ENCODE peak calls at places on chromosomes 4 and X, in six cellular contexts. One of them, this sample, is unnamed.

GRCh38 chr4:106095408-106095807 is 200.1 kb downstream of the NPNT start:
- DNase-seq in H9: no peak
- DNase-seq in neuronal stem cell: no peak
- DNase-seq in IMR-90: peak
- DNase-seq in H1: no peak
- DNase-seq in mesendoderm: peak
- DNase-seq in this sample: peak

GRCh38 chrX:623599-624323 is 6.8 kb upstream of the SHOX start:
- DNase-seq in H9: peak
- DNase-seq in neuronal stem cell: no peak
- DNase-seq in IMR-90: no peak
- DNase-seq in H1: no peak
- DNase-seq in mesendoderm: peak
- DNase-seq in this sample: no peak

GRCh38 chr4:6576512-6576911 is 1.5 kb downstream of the MAN2B2 start:
- DNase-seq in H9: no peak
- DNase-seq in neuronal stem cell: no peak
- DNase-seq in IMR-90: no peak
- DNase-seq in H1: no peak
- DNase-seq in mesendoderm: no peak
- DNase-seq in this sample: no peak

GRCh38 chr4:175791221-175791620 is 20.8 kb downstream of the GPM6A start:
- DNase-seq in H9: no peak
- DNase-seq in neuronal stem cell: no peak
- DNase-seq in IMR-90: no peak
- DNase-seq in H1: no peak
- DNase-seq in mesendoderm: no peak
- DNase-seq in this sample: no peak

GRCh38 chrX:102745513-102746133 is 25.1 kb downstream of the GPRASP3 start:
- DNase-seq in H9: peak
- DNase-seq in neuronal stem cell: peak
- DNase-seq in IMR-90: no peak
- DNase-seq in H1: peak
- DNase-seq in mesendoderm: peak
- DNase-seq in this sample: peak

GRCh38 chrX:28273751-28274150 is 292.5 kb upstream of the DCAF8L1 start:
- DNase-seq in H9: no peak
- DNase-seq in neuronal stem cell: no peak
- DNase-seq in IMR-90: no peak
- DNase-seq in H1: no peak
- DNase-seq in mesendoderm: peak
- DNase-seq in this sample: peak

GRCh38 chrX:136063340-136064079 is 78.3 kb downstream of the SLC9A6 start:
- DNase-seq in H9: no peak
- DNase-seq in neuronal stem cell: no peak
- DNase-seq in IMR-90: no peak
- DNase-seq in H1: no peak
- DNase-seq in mesendoderm: peak
- DNase-seq in this sample: peak

GRCh38 chr4:155338196-155338595 is 38.6 kb downstream of the MAP9 start:
- DNase-seq in H9: no peak
- DNase-seq in neuronal stem cell: no peak
- DNase-seq in IMR-90: no peak
- DNase-seq in H1: no peak
- DNase-seq in mesendoderm: no peak
- DNase-seq in this sample: no peak

GRCh38 chr4:9979101-9979815 is 42.0 kb downstream of the SLC2A9 start:
- DNase-seq in H9: peak
- DNase-seq in neuronal stem cell: no peak
- DNase-seq in IMR-90: no peak
- DNase-seq in H1: peak
- DNase-seq in mesendoderm: peak
- DNase-seq in this sample: no peak

GRCh38 chrX:132367314-132367713 is 121.5 kb downstream of the MBNL3 start:
- DNase-seq in H9: no peak
- DNase-seq in neuronal stem cell: no peak
- DNase-seq in IMR-90: no peak
- DNase-seq in H1: no peak
- DNase-seq in mesendoderm: no peak
- DNase-seq in this sample: no peak

GRCh38 chr4:150217804-150218203 is 139.6 kb downstream of the DCLK2 start:
- DNase-seq in H9: no peak
- DNase-seq in neuronal stem cell: no peak
- DNase-seq in IMR-90: no peak
- DNase-seq in H1: no peak
- DNase-seq in mesendoderm: no peak
- DNase-seq in this sample: no peak

GRCh38 chr4:95428216-95429085 is 120.3 kb downstream of the UNC5C start:
- DNase-seq in H9: no peak
- DNase-seq in neuronal stem cell: peak
- DNase-seq in IMR-90: no peak
- DNase-seq in H1: no peak
- DNase-seq in mesendoderm: no peak
- DNase-seq in this sample: peak

GRCh38 chr4:113026556-113026955 is 22.9 kb upstream of the ANK2 start:
- DNase-seq in H9: no peak
- DNase-seq in neuronal stem cell: no peak
- DNase-seq in IMR-90: no peak
- DNase-seq in H1: no peak
- DNase-seq in mesendoderm: no peak
- DNase-seq in this sample: peak

GRCh38 chrX:79270401-79270800 is 96.7 kb downstream of the ITM2A start:
- DNase-seq in H9: peak
- DNase-seq in neuronal stem cell: peak
- DNase-seq in IMR-90: no peak
- DNase-seq in H1: peak
- DNase-seq in mesendoderm: peak
- DNase-seq in this sample: no peak

GRCh38 chr4:151114986-151115385 is 15.6 kb downstream of the RPS3A start:
- DNase-seq in H9: no peak
- DNase-seq in neuronal stem cell: no peak
- DNase-seq in IMR-90: peak
- DNase-seq in H1: no peak
- DNase-seq in mesendoderm: no peak
- DNase-seq in this sample: no peak

GRCh38 chr4:148053298-148054003 is 321.6 kb downstream of the ARHGAP10 start:
- DNase-seq in H9: no peak
- DNase-seq in neuronal stem cell: no peak
- DNase-seq in IMR-90: peak
- DNase-seq in H1: no peak
- DNase-seq in mesendoderm: no peak
- DNase-seq in this sample: no peak

GRCh38 chr4:142080960-142081359 is 444.6 kb downstream of the IL15 start:
- DNase-seq in H9: no peak
- DNase-seq in neuronal stem cell: no peak
- DNase-seq in IMR-90: peak
- DNase-seq in H1: no peak
- DNase-seq in mesendoderm: peak
- DNase-seq in this sample: peak

GRCh38 chr4:188976644-188977115 is 837.4 kb downstream of the TRIML1 start:
- DNase-seq in H9: peak
- DNase-seq in neuronal stem cell: peak
- DNase-seq in IMR-90: peak
- DNase-seq in H1: peak
- DNase-seq in mesendoderm: peak
- DNase-seq in this sample: peak

GRCh38 chr4:1712216-1713002 is at the start of gene SLBP:
- DNase-seq in H9: peak
- DNase-seq in neuronal stem cell: peak
- DNase-seq in IMR-90: peak
- DNase-seq in H1: peak
- DNase-seq in mesendoderm: peak
- DNase-seq in this sample: peak

GRCh38 chr4:1708581-1708980 is 3.5 kb downstream of the SLBP start:
- DNase-seq in H9: no peak
- DNase-seq in neuronal stem cell: no peak
- DNase-seq in IMR-90: no peak
- DNase-seq in H1: no peak
- DNase-seq in mesendoderm: no peak
- DNase-seq in this sample: no peak

GRCh38 chr4:1711906-1712215 is 258 bp downstream of the SLBP start:
- DNase-seq in H9: peak
- DNase-seq in neuronal stem cell: no peak
- DNase-seq in IMR-90: peak
- DNase-seq in H1: no peak
- DNase-seq in mesendoderm: peak
- DNase-seq in this sample: peak

GRCh38 chr4:1713003-1713397 is 881 bp upstream of the SLBP start:
- DNase-seq in H9: no peak
- DNase-seq in neuronal stem cell: no peak
- DNase-seq in IMR-90: no peak
- DNase-seq in H1: no peak
- DNase-seq in mesendoderm: peak
- DNase-seq in this sample: no peak

GRCh38 chr4:1711055-1711905 is 839 bp downstream of the SLBP start:
- DNase-seq in H9: peak
- DNase-seq in neuronal stem cell: no peak
- DNase-seq in IMR-90: peak
- DNase-seq in H1: no peak
- DNase-seq in mesendoderm: peak
- DNase-seq in this sample: peak
- H2AK5ac ChIP-seq in H9: no peak
- H2AK5ac ChIP-seq in neuronal stem cell: peak
- H2AK5ac ChIP-seq in IMR-90: peak
- H2AK5ac ChIP-seq in H1: peak
- H2AK5ac ChIP-seq in mesendoderm: peak
- H2AK5ac ChIP-seq in this sample: no peak

GRCh38 chrX:154368630-154369452 is 5.6 kb downstream of the FLNA start:
- DNase-seq in H9: peak
- DNase-seq in neuronal stem cell: no peak
- DNase-seq in IMR-90: peak
- DNase-seq in H1: no peak
- DNase-seq in mesendoderm: peak
- DNase-seq in this sample: peak
- H2BK15ac ChIP-seq in H9: no peak
- H2BK15ac ChIP-seq in neuronal stem cell: no peak
- H2BK15ac ChIP-seq in IMR-90: no peak
- H2BK15ac ChIP-seq in H1: no peak
- H2BK15ac ChIP-seq in mesendoderm: no peak
- H2BK15ac ChIP-seq in this sample: peak

GRCh38 chr4:77075869-77076801 is at the start of gene CCNI:
- DNase-seq in H9: peak
- DNase-seq in neuronal stem cell: peak
- DNase-seq in IMR-90: peak
- DNase-seq in H1: peak
- DNase-seq in mesendoderm: peak
- DNase-seq in this sample: peak
- H2AK5ac ChIP-seq in H9: no peak
- H2AK5ac ChIP-seq in neuronal stem cell: peak
- H2AK5ac ChIP-seq in IMR-90: peak
- H2AK5ac ChIP-seq in H1: no peak
- H2AK5ac ChIP-seq in mesendoderm: no peak
- H2AK5ac ChIP-seq in this sample: peak

GRCh38 chr4:1218892-1219552 is 29.9 kb downstream of the CTBP1 start:
- DNase-seq in H9: no peak
- DNase-seq in neuronal stem cell: no peak
- DNase-seq in IMR-90: no peak
- DNase-seq in H1: no peak
- DNase-seq in mesendoderm: no peak
- DNase-seq in this sample: no peak
- H2BK15ac ChIP-seq in H9: no peak
- H2BK15ac ChIP-seq in neuronal stem cell: no peak
- H2BK15ac ChIP-seq in IMR-90: no peak
- H2BK15ac ChIP-seq in H1: no peak
- H2BK15ac ChIP-seq in mesendoderm: no peak
- H2BK15ac ChIP-seq in this sample: no peak

GRCh38 chr4:145781306-145781705 is 101.4 kb downstream of the C4orf51 start:
- DNase-seq in H9: no peak
- DNase-seq in neuronal stem cell: no peak
- DNase-seq in IMR-90: peak
- DNase-seq in H1: no peak
- DNase-seq in mesendoderm: no peak
- DNase-seq in this sample: no peak

GRCh38 chr4:145779319-145779801 is 99.4 kb downstream of the C4orf51 start:
- DNase-seq in H9: no peak
- DNase-seq in neuronal stem cell: no peak
- DNase-seq in IMR-90: no peak
- DNase-seq in H1: peak
- DNase-seq in mesendoderm: peak
- DNase-seq in this sample: peak

GRCh38 chr4:145784036-145784435 is 104.1 kb downstream of the C4orf51 start:
- DNase-seq in H9: no peak
- DNase-seq in neuronal stem cell: no peak
- DNase-seq in IMR-90: no peak
- DNase-seq in H1: no peak
- DNase-seq in mesendoderm: no peak
- DNase-seq in this sample: no peak

GRCh38 chr4:145785391-145786008 is 105.6 kb downstream of the C4orf51 start:
- DNase-seq in H9: no peak
- DNase-seq in neuronal stem cell: no peak
- DNase-seq in IMR-90: no peak
- DNase-seq in H1: no peak
- DNase-seq in mesendoderm: no peak
- DNase-seq in this sample: no peak

DNA sequence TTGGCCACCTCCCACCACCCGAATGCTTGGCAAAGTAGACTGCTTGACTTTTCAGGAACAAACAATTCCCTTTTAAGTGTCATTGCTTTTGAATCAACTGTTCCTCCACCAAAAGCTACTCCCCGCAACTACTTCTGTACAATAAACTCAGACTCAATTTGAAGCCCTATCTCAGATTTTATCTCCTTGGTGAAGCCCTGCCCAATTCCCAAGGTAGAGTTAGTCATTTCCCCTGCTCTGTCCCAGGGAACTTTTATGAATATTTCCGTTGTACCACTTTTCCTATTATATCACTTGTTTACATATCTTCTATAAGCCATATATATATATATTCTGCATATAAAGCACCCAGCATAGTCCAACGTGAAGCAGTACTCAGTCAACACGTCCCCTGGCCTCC is 102.8 kb downstream of the C4orf51 start:
- DNase-seq in H9: no peak
- DNase-seq in neuronal stem cell: no peak
- DNase-seq in IMR-90: no peak
- DNase-seq in H1: no peak
- DNase-seq in mesendoderm: no peak
- DNase-seq in this sample: no peak
- H2AK5ac ChIP-seq in H9: no peak
- H2AK5ac ChIP-seq in neuronal stem cell: no peak
- H2AK5ac ChIP-seq in IMR-90: no peak
- H2AK5ac ChIP-seq in H1: no peak
- H2AK5ac ChIP-seq in mesendoderm: no peak
- H2AK5ac ChIP-seq in this sample: no peak